ENCODE peak calls at places on chromosomes 7 and 10, in six cellular contexts. One of them, this sample, is unnamed.

GRCh38 chr10:50997461-50997860 is 76.8 kb upstream of the PRKG1 start:
- DNase-seq in HCT116: no peak
- DNase-seq in A549: no peak
- DNase-seq in SK-N-SH: no peak
- DNase-seq in K562: no peak
- DNase-seq in GM23338: no peak
- DNase-seq in this sample: no peak

GRCh38 chr10:69086131-69086530 is 1.8 kb upstream of the SRGN start:
- DNase-seq in GM23338: peak
- DNase-seq in SK-N-SH: no peak
- DNase-seq in K562: peak
- DNase-seq in HCT116: no peak
- DNase-seq in A549: no peak
- DNase-seq in this sample: no peak

GRCh38 chr7:111107576-111107975 is 16.6 kb downstream of the LRRN3 start:
- DNase-seq in A549: no peak
- DNase-seq in SK-N-SH: no peak
- DNase-seq in K562: no peak
- DNase-seq in GM23338: no peak
- DNase-seq in HCT116: no peak
- DNase-seq in this sample: no peak

GRCh38 chr10:86376403-86376802 is 9.8 kb upstream of the GRID1 start:
- DNase-seq in K562: no peak
- DNase-seq in GM23338: no peak
- DNase-seq in SK-N-SH: no peak
- DNase-seq in HCT116: no peak
- DNase-seq in A549: no peak
- DNase-seq in this sample: no peak

GRCh38 chr7:28579571-28579970 is 167.3 kb downstream of the CREB5 start:
- DNase-seq in K562: no peak
- DNase-seq in A549: no peak
- DNase-seq in HCT116: no peak
- DNase-seq in GM23338: no peak
- DNase-seq in SK-N-SH: no peak
- DNase-seq in this sample: no peak

GRCh38 chr10:132389631-132390454 is 7.2 kb upstream of the PWWP2B start:
- DNase-seq in SK-N-SH: no peak
- DNase-seq in GM23338: peak
- DNase-seq in HCT116: no peak
- DNase-seq in K562: no peak
- DNase-seq in A549: no peak
- DNase-seq in this sample: no peak

GRCh38 chr10:48948631-48949030 is 9.0 kb upstream of the LRRC18 start:
- DNase-seq in A549: no peak
- DNase-seq in K562: no peak
- DNase-seq in SK-N-SH: no peak
- DNase-seq in GM23338: no peak
- DNase-seq in HCT116: no peak
- DNase-seq in this sample: no peak

GRCh38 chr10:29067161-29067560 is 221.7 kb upstream of the LYZL1 start:
- DNase-seq in K562: no peak
- DNase-seq in GM23338: no peak
- DNase-seq in SK-N-SH: no peak
- DNase-seq in A549: no peak
- DNase-seq in HCT116: no peak
- DNase-seq in this sample: no peak

GRCh38 chr10:89651916-89652573 is 7.0 kb upstream of the PANK1 start:
- DNase-seq in GM23338: no peak
- DNase-seq in A549: no peak
- DNase-seq in SK-N-SH: no peak
- DNase-seq in HCT116: no peak
- DNase-seq in K562: no peak
- DNase-seq in this sample: no peak

GRCh38 chr10:30432631-30433285 is 1.2 kb upstream of the MAP3K8 start:
- DNase-seq in GM23338: peak
- DNase-seq in A549: peak
- DNase-seq in HCT116: peak
- DNase-seq in K562: peak
- DNase-seq in SK-N-SH: no peak
- DNase-seq in this sample: no peak

GRCh38 chr10:28411648-28412047 is 108.8 kb upstream of the MPP7 start:
- DNase-seq in SK-N-SH: no peak
- DNase-seq in GM23338: no peak
- DNase-seq in HCT116: no peak
- DNase-seq in K562: no peak
- DNase-seq in A549: no peak
- DNase-seq in this sample: no peak

GRCh38 chr10:5645375-5645774 is 21.0 kb downstream of the ASB13 start:
- DNase-seq in HCT116: no peak
- DNase-seq in A549: no peak
- DNase-seq in SK-N-SH: no peak
- DNase-seq in GM23338: no peak
- DNase-seq in K562: no peak
- DNase-seq in this sample: no peak

GRCh38 chr7:22671177-22671879 is 55.7 kb upstream of the IL6 start:
- DNase-seq in GM23338: no peak
- DNase-seq in K562: no peak
- DNase-seq in SK-N-SH: no peak
- DNase-seq in A549: no peak
- DNase-seq in HCT116: no peak
- DNase-seq in this sample: no peak

GRCh38 chr7:103928581-103928980 is 60.9 kb downstream of the RELN start:
- DNase-seq in SK-N-SH: no peak
- DNase-seq in K562: no peak
- DNase-seq in HCT116: no peak
- DNase-seq in GM23338: no peak
- DNase-seq in A549: no peak
- DNase-seq in this sample: no peak

GRCh38 chr7:102404005-102404861 is 8.1 kb downstream of the PRKRIP1 start:
- DNase-seq in SK-N-SH: peak
- DNase-seq in A549: peak
- DNase-seq in HCT116: peak
- DNase-seq in K562: peak
- DNase-seq in GM23338: peak
- DNase-seq in this sample: peak

GRCh38 chr10:104576611-104577010 is 64.5 kb upstream of the SORCS3 start:
- DNase-seq in HCT116: no peak
- DNase-seq in SK-N-SH: no peak
- DNase-seq in GM23338: no peak
- DNase-seq in A549: no peak
- DNase-seq in K562: no peak
- DNase-seq in this sample: no peak

GRCh38 chr7:81467964-81468363 is 301.9 kb downstream of the HGF start:
- DNase-seq in SK-N-SH: no peak
- DNase-seq in GM23338: no peak
- DNase-seq in K562: no peak
- DNase-seq in A549: no peak
- DNase-seq in HCT116: no peak
- DNase-seq in this sample: no peak

GRCh38 chr7:81468516-81468915 is 301.3 kb downstream of the HGF start:
- DNase-seq in A549: no peak
- DNase-seq in HCT116: no peak
- DNase-seq in SK-N-SH: no peak
- DNase-seq in K562: no peak
- DNase-seq in GM23338: no peak
- DNase-seq in this sample: no peak

GRCh38 chr7:81470724-81471379 is 299.0 kb downstream of the HGF start:
- DNase-seq in A549: no peak
- DNase-seq in SK-N-SH: no peak
- DNase-seq in K562: no peak
- DNase-seq in GM23338: no peak
- DNase-seq in HCT116: no peak
- DNase-seq in this sample: no peak

GRCh38 chr7:81469299-81470083 is 300.4 kb downstream of the HGF start:
- DNase-seq in HCT116: no peak
- DNase-seq in A549: no peak
- DNase-seq in SK-N-SH: no peak
- DNase-seq in K562: no peak
- DNase-seq in GM23338: no peak
- DNase-seq in this sample: no peak

DNA sequence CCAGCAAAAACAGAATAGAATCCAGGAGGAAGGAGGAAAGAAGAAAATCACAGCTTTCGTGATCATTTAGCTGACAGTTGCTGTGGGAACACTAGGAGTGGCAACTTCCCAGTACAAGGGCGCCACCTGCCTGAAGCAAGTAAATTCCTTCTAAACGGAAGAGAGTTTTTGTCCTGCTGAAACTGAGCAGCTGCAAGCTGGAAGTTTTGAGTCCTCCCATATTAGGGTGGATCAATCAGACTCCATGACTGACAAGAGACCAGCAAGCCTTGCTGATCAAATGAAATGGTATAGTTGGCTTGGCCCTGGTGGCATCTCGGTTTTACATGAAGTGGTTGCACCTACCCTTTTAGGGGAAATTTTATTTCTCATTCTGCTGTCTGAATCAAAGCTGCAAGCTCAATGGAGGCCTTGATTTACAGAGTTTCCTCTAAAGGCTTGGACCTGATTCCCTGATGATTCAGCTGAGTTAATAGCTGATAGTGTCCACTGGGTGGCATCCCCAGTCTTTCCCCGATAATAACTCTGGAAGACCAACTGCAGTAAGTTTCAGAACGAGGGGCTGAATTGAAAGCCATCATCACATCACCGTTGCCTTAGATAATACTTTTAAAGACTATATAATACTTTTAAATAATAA is 299.6 kb downstream of the HGF start:
- DNase-seq in HCT116: peak
- DNase-seq in A549: peak
- DNase-seq in SK-N-SH: peak
- DNase-seq in K562: peak
- DNase-seq in GM23338: peak
- DNase-seq in this sample: peak
- TF ChIP-seq REST in HCT116: no peak
- TF ChIP-seq REST in A549: no peak
- TF ChIP-seq REST in SK-N-SH: no peak
- TF ChIP-seq REST in K562: no peak
- TF ChIP-seq REST in GM23338: no peak
- TF ChIP-seq REST in this sample: no peak

GRCh38 chr7:48035301-48035966 is at the start of gene C7orf57:
- DNase-seq in A549: peak
- DNase-seq in SK-N-SH: peak
- DNase-seq in HCT116: peak
- DNase-seq in K562: peak
- DNase-seq in GM23338: peak
- DNase-seq in this sample: peak
- TF ChIP-seq REST in A549: no peak
- TF ChIP-seq REST in SK-N-SH: no peak
- TF ChIP-seq REST in HCT116: no peak
- TF ChIP-seq REST in K562: no peak
- TF ChIP-seq REST in GM23338: no peak
- TF ChIP-seq REST in this sample: no peak

GRCh38 chr7:92071032-92071431 is 63.2 kb downstream of the CYP51A1 start:
- DNase-seq in HCT116: no peak
- DNase-seq in SK-N-SH: no peak
- DNase-seq in GM23338: no peak
- DNase-seq in K562: no peak
- DNase-seq in A549: no peak
- DNase-seq in this sample: no peak
- TF ChIP-seq REST in HCT116: no peak
- TF ChIP-seq REST in SK-N-SH: no peak
- TF ChIP-seq REST in GM23338: no peak
- TF ChIP-seq REST in K562: no peak
- TF ChIP-seq REST in A549: no peak
- TF ChIP-seq REST in this sample: no peak

DNA sequence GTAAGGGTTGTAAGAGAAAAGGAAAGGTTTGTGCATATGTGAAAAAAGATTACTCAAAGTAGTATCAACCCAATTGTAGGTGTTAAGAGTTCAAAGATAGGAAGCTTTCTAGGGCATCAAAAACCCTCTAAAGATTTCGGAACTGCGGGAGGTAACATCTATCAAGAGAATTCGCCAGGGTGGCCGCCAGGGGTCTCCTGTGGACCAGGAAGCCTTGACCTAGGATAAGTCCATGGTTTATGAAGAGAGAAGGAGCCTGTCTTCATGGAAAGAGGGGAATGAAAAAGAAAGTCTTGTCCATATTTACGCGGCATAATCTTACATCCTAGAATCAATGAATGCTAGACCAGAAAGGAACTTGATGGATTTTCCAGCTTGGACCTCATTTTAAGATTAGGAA is 140.7 kb upstream of the CALCR start:
- DNase-seq in A549: peak
- DNase-seq in HCT116: peak
- DNase-seq in SK-N-SH: peak
- DNase-seq in K562: peak
- DNase-seq in GM23338: peak
- DNase-seq in this sample: peak
- TF ChIP-seq REST in A549: no peak
- TF ChIP-seq REST in HCT116: no peak
- TF ChIP-seq REST in SK-N-SH: no peak
- TF ChIP-seq REST in K562: no peak
- TF ChIP-seq REST in GM23338: no peak
- TF ChIP-seq REST in this sample: no peak